ENCODE peak calls at places on chromosomes 1 and 21, in seven cellular contexts. N is K562, F is HS-27A, Z is iPS-NIHi11, V is cardiac fibroblast, B is heart right ventricle, A is NCI-H345. G is an unnamed sample.

GRCh38 chr1:240946926-240947325 is 335.0 kb upstream of the GREM2 start:
- DNase-seq in N (peak; percentile 33), F (peak; percentile 19), Z (peak; percentile 35), V (peak; percentile 40), B (no peak), A (no peak), G (peak; percentile 20)

GRCh38 chr1:61709908-61710289 is 15.0 kb downstream of the TM2D1 start:
- DNase-seq in N (no peak), F (no peak), Z (no peak), V (no peak), B (no peak), A (no peak), G (no peak)

GRCh38 chr1:110019790-110020189 is 14.6 kb upstream of the STRIP1 start:
- DNase-seq in N (no peak), F (no peak), Z (no peak), V (no peak), B (no peak), A (no peak), G (no peak)

GRCh38 chr1:208033236-208033635 is 122.3 kb upstream of the CD34 start:
- DNase-seq in N (no peak), F (no peak), Z (no peak), V (no peak), B (no peak), A (no peak), G (no peak)

GRCh38 chr1:77511440-77511840 is 171.0 kb downstream of the ZZZ3 start:
- DNase-seq in N (no peak), F (peak; percentile 91), Z (no peak), V (peak; percentile 88), B (no peak), A (no peak), G (no peak)

GRCh38 chr1:44947774-44948311 is 38.6 kb downstream of the EIF2B3 start:
- DNase-seq in N (no peak), F (no peak), Z (no peak), V (no peak), B (no peak), A (no peak), G (no peak)

GRCh38 chr1:30754684-30755171 is 2.8 kb downstream of the LAPTM5 start:
- DNase-seq in N (no peak), F (no peak), Z (no peak), V (no peak), B (no peak), A (no peak), G (peak; percentile 69)

GRCh38 chr1:11704691-11705475 is 13.4 kb downstream of the DRAXIN start:
- DNase-seq in N (no peak), F (no peak), Z (peak; percentile 51), V (no peak), B (no peak), A (no peak), G (no peak)

GRCh38 chr21:43352568-43353281 is 74.2 kb downstream of the SIK1 start:
- DNase-seq in N (peak; percentile 85), F (no peak), Z (no peak), V (peak; percentile 22), B (no peak), A (no peak), G (peak; percentile 87)

GRCh38 chr1:179742717-179743678 is at the start of gene FAM163A:
- DNase-seq in N (no peak), F (no peak), Z (peak; percentile 51), V (no peak), B (no peak), A (peak; percentile 21), G (peak; percentile 18)

GRCh38 chr1:25999419-25999818 is 1.6 kb upstream of the PAFAH2 start:
- DNase-seq in N (no peak), F (no peak), Z (no peak), V (no peak), B (no peak), A (no peak), G (no peak)

GRCh38 chr1:223009421-223009820 is 133.6 kb downstream of the TLR5 start:
- DNase-seq in N (no peak), F (no peak), Z (no peak), V (no peak), B (no peak), A (no peak), G (no peak)

GRCh38 chr1:206912445-206913095 is 9.2 kb downstream of the FCMR start:
- DNase-seq in N (peak; percentile 81), F (no peak), Z (peak; percentile 83), V (peak; percentile 86), B (peak; percentile 76), A (peak; percentile 87), G (peak; percentile 70)